ENCODE peak calls at places on chromosomes 7 and 10, in six cellular contexts. I, G, R, J, P and H are unnamed samples.

GRCh38 chr7:139771001-139771956 is 6.5 kb downstream of the HIPK2 start:
- DNase-seq in I (no peak), G (no peak), R (no peak), J (no peak), P (peak), H (peak)

GRCh38 chr10:71999360-72000072 is 35.3 kb downstream of the CHST3 start:
- DNase-seq in I (no peak), G (peak), R (peak), J (no peak), P (peak), H (peak)

GRCh38 chr7:43071604-43072003 is 40.8 kb upstream of the HECW1 start:
- DNase-seq in I (no peak), G (peak), R (no peak), J (no peak), P (peak), H (peak)

GRCh38 chr7:25954395-25954794 is 197.6 kb upstream of the NFE2L3 start:
- DNase-seq in I (no peak), G (no peak), R (no peak), J (no peak), P (no peak), H (no peak)

GRCh38 chr10:110918269-110918632 is 729 bp downstream of the BBIP1 start:
- DNase-seq in I (no peak), G (peak), R (no peak), J (peak), P (peak), H (peak)

GRCh38 chr10:36280396-36280795 is 638.3 kb upstream of the FZD8 start:
- DNase-seq in I (no peak), G (no peak), R (no peak), J (no peak), P (peak), H (peak)

GRCh38 chr7:6171532-6172330 is 100.7 kb downstream of the CYTH3 start:
- DNase-seq in I (no peak), G (peak), R (no peak), J (no peak), P (no peak), H (no peak)

GRCh38 chr7:80307251-80307856 is 172.7 kb downstream of the GNAI1 start:
- DNase-seq in I (no peak), G (no peak), R (no peak), J (no peak), P (peak), H (peak)

GRCh38 chr7:55314967-55315366 is 50.2 kb upstream of the LANCL2 start:
- DNase-seq in I (no peak), G (no peak), R (no peak), J (no peak), P (no peak), H (no peak)

GRCh38 chr10:31118561-31118960 is 86.9 kb upstream of the ZNF438 start:
- DNase-seq in I (no peak), G (no peak), R (no peak), J (no peak), P (peak), H (no peak)

GRCh38 chr10:24446739-24447138 is 237.8 kb downstream of the KIAA1217 start:
- DNase-seq in I (no peak), G (no peak), R (no peak), J (no peak), P (peak), H (peak)

GRCh38 chr7:78066599-78066998 is 268.0 kb downstream of the PHTF2 start:
- DNase-seq in I (no peak), G (no peak), R (no peak), J (no peak), P (no peak), H (no peak)

GRCh38 chr10:19904202-19904661 is 88.0 kb downstream of the PLXDC2 start:
- DNase-seq in I (no peak), G (no peak), R (no peak), J (no peak), P (no peak), H (peak)

GRCh38 chr7:143286522-143286890 is 1.6 kb upstream of the CASP2 start:
- DNase-seq in I (no peak), G (no peak), R (no peak), J (no peak), P (no peak), H (no peak)

GRCh38 chr10:86673216-86673826 is 5.0 kb downstream of the LDB3 start:
- DNase-seq in I (no peak), G (no peak), R (no peak), J (no peak), P (no peak), H (no peak)

GRCh38 chr10:97383159-97383558 is 18.0 kb downstream of the RRP12 start:
- DNase-seq in I (no peak), G (no peak), R (no peak), J (no peak), P (no peak), H (no peak)

GRCh38 chr7:105989686-105990085 is 26.6 kb downstream of the CDHR3 start:
- DNase-seq in I (no peak), G (no peak), R (no peak), J (no peak), P (no peak), H (no peak)

GRCh38 chr7:105992888-105993287 is 29.8 kb downstream of the CDHR3 start:
- DNase-seq in I (no peak), G (no peak), R (no peak), J (no peak), P (no peak), H (no peak)

GRCh38 chr7:105988277-105988676 is 25.2 kb downstream of the CDHR3 start:
- DNase-seq in I (no peak), G (no peak), R (no peak), J (no peak), P (peak), H (no peak)

GRCh38 chr7:105990141-105990540 is 27.1 kb downstream of the CDHR3 start:
- DNase-seq in I (no peak), G (no peak), R (no peak), J (no peak), P (no peak), H (no peak)

GRCh38 chr7:105990726-105991465 is 27.8 kb downstream of the CDHR3 start:
- DNase-seq in I (no peak), G (peak), R (no peak), J (no peak), P (peak), H (peak)
- TF ChIP-seq CTCF in I (no peak), G (peak), R (no peak), J (no peak), P (peak), H (no peak)

DNA sequence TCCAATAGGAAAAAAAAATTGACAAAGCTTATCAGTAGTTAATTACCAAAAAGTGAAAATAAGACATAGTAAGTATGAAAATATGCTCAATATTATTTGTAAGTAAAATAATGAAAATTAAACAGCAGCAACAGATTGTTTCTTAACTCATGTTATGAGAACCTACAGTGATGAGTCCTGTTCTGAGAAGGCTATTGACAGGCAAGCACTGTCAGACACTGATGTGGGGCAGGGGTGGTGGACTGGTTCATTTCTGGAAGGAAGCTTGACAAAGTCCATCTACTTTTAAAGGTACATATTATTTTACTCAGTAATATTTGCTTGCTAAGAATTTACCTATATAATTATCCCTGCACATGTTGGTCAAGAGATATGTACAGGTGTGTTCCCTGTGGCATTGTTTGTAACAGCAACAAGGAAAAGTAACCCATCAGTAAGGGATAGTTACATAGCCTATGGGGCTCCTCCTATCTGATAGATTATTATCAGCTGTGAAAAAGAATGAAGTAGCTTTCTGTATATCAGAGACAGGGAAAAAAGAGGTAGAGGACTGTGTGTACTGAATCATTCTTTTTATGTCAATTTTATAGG is 161.6 kb downstream of the RTKN2 start:
- DNase-seq in I (no peak), G (no peak), R (no peak), J (no peak), P (no peak), H (no peak)
- H3K4me3 ChIP-seq in I (no peak), G (no peak), R (no peak), J (no peak), P (no peak), H (no peak)

DNA sequence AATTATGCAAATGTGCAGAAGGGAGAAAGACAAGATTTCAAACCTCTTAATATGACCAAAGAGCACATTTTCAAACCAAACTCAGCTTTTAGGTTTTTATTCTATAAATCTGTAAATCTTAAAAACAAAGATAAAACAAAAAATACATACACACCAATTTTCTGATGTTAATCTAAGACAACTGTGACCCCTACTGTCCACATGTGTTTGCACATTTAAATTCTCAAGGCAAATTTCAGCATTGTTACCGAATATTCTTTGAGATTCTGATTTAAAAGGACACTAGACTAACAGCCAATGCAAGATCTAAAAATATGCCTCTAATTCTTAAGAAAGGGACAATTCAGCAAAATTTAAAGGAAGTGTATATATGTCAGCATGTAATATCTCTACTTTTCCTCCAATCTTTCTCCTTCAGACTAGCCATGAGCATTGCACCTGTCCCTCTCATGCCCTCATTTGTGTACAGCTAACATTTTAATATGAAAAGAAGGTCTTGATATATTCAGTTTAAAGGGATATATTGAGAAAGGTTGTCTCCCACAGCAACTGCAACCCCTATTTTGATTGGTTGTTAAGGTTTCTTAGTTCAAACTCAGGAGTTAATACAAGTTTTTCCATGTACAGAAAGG is 417.9 kb downstream of the IPMK start:
- DNase-seq in I (no peak), G (no peak), R (no peak), J (no peak), P (peak), H (peak)
- TF ChIP-seq CTCF in I (peak), G (peak), R (no peak), J (peak), P (peak), H (peak)

DNA sequence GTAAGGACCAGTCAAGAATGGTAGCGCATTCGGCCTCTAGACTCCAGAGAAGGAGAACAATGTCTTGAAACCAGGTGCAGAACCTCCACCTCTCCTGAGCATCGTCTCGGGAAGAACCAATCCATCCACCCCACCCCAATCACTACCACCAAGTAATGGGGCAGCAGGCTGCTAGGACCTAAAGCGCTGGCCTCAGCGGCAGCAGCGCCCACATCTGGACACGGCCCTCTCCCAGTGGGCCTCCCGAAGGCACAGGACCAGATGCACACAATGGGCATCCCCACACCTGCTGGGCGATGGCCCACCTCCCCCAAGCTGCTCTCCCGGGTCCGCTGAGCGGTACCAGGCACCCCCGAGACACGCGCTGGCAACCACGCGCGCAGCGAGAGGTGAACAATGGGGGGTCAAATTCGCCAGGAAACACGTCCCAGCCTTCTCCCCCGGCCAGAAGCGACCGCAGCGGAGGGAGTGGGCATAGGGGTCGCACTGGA is 631 bp downstream of the CTTNBP2 start:
- DNase-seq in I (no peak), G (peak), R (no peak), J (peak), P (peak), H (no peak)
- H3K4me3 ChIP-seq in I (peak), G (peak), R (peak), J (peak), P (peak), H (peak)

DNA sequence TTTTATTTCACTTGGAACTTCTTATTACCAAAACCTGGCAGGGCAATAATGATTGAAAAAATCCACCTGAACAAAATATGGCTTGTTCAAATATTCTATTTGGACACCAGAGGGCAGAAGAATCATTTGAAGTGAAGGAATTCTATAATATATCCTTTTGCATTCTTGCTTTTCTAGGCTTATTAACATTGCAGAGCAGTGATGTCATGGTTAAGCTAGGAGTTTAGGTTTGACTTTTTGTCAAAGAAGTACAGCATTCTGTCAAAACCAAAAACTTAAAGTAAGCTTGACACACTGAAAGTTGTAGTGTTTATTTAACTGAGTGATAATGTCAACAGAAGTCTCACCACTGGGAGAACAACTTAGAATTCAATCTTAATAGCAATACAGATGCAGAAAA is 156.0 kb downstream of the SEMA3D start:
- DNase-seq in I (no peak), G (peak), R (no peak), J (no peak), P (peak), H (peak)
- TF ChIP-seq CTCF in I (peak), G (peak), R (peak), J (peak), P (peak), H (peak)

DNA sequence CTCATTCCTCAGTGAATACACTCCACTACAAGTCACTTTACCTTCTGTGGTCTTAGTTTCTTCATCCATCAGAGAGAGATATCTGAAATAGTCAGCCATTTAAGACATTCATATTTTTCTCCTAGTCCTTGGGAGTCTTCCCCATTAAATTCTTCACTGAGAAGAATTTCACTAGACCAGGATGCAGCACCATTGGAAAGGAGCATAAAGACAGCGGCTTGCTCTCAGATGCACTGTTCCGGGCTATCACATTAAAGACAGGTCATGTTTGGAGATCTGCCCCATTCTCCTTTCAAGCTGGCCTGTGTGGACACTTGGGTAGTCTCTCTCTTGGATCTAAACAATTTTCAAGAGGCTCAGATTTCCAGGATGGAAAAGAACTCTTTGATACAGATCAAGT is 32.2 kb upstream of the ARID5B start:
- DNase-seq in I (no peak), G (no peak), R (no peak), J (no peak), P (no peak), H (no peak)
- H3K4me3 ChIP-seq in I (peak), G (no peak), R (no peak), J (no peak), P (no peak), H (no peak)

GRCh38 chr10:43314626-43315025 is 47.8 kb upstream of the RASGEF1A start:
- DNase-seq in I (no peak), G (no peak), R (no peak), J (no peak), P (no peak), H (no peak)

GRCh38 chr10:43310872-43311271 is 44.0 kb upstream of the RASGEF1A start:
- DNase-seq in I (no peak), G (no peak), R (no peak), J (no peak), P (no peak), H (no peak)

GRCh38 chr10:43313901-43314300 is 47.0 kb upstream of the RASGEF1A start:
- DNase-seq in I (no peak), G (no peak), R (no peak), J (no peak), P (no peak), H (no peak)

GRCh38 chr10:43311794-43312193 is 44.9 kb upstream of the RASGEF1A start:
- DNase-seq in I (no peak), G (no peak), R (no peak), J (no peak), P (no peak), H (no peak)

DNA sequence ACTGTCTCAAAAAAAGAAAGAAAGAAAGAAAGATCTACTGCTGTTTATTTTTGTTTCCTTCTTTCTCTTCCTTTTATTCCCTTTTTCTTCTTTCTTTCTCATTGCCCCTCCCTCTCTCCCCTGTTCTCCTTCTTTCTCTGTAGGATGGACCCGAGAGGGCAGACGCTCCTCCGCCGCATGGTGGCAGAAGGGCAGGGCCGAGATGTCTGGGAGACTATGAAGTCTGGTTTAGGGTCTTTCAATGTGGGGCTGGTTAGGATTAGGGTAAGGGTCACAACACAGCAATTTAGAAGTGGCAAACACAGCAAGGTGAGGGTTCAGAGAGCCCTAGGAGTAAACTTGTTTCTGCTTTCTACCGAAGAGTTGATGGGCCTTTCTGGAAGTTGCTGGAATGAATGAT is 45.7 kb upstream of the RASGEF1A start:
- DNase-seq in I (no peak), G (no peak), R (no peak), J (no peak), P (no peak), H (no peak)
- TF ChIP-seq CTCF in I (no peak), G (peak), R (no peak), J (no peak), P (no peak), H (no peak)

GRCh38 chr10:21975378-21975990 is 28.0 kb downstream of the DNAJC1 start:
- DNase-seq in I (no peak), G (peak), R (no peak), J (no peak), P (no peak), H (no peak)

GRCh38 chr10:21978191-21978862 is 25.2 kb downstream of the DNAJC1 start:
- DNase-seq in I (no peak), G (peak), R (no peak), J (no peak), P (peak), H (peak)

GRCh38 chr10:21972584-21972983 is 30.9 kb downstream of the DNAJC1 start:
- DNase-seq in I (no peak), G (no peak), R (no peak), J (no peak), P (no peak), H (no peak)

GRCh38 chr10:21976739-21977138 is 26.8 kb downstream of the DNAJC1 start:
- DNase-seq in I (no peak), G (peak), R (no peak), J (no peak), P (no peak), H (no peak)

GRCh38 chr10:21976280-21976679 is 27.2 kb downstream of the DNAJC1 start:
- DNase-seq in I (no peak), G (no peak), R (no peak), J (no peak), P (no peak), H (no peak)
- H3K4me3 ChIP-seq in I (no peak), G (peak), R (no peak), J (no peak), P (no peak), H (no peak)

DNA sequence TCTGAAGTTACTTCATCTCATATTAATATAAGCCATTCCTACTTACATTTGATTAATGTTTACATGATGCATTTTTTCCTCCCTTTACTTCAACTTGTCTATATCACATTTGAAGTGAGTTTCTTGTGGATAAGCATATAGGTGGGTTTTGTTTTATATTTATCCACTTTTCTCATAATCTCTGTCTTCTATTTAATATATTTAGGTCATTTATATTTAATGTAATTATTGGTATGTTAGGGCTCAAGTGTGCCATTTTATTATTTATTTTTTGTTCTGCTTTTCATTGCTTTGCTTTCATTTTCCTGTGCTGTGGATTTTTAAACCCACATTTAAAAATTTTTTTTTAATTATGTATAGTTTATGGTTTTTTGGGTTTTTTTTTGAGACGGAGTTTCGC is 54.8 kb downstream of the OGDH start:
- DNase-seq in I (no peak), G (no peak), R (no peak), J (no peak), P (no peak), H (no peak)
- TF ChIP-seq CTCF in I (no peak), G (no peak), R (no peak), J (no peak), P (no peak), H (no peak)